ENCODE peak calls at places on chromosomes 3 and 15, in eight cellular contexts. One of them, this sample, is unnamed. For H3K9me3 and H4K20me1, the result is how much of the 10 kb centered on the place peaks cover.

GRCh38 chr15:63908281-63908680 is 74.5 kb upstream of the HERC1 start:
- DNase-seq in neural progenitor cell: no peak
- DNase-seq in astrocyte: no peak
- DNase-seq in MM.1S: no peak
- DNase-seq in IMR-90: no peak
- DNase-seq in hepatocyte: no peak
- DNase-seq in HCT116: no peak
- DNase-seq in mammary epithelial cell: no peak
- DNase-seq in this sample: no peak

GRCh38 chr3:10688548-10689172 is 127.4 kb upstream of the SLC6A11 start:
- DNase-seq in IMR-90: no peak
- DNase-seq in MM.1S: no peak
- DNase-seq in HCT116: no peak
- DNase-seq in hepatocyte: peak
- DNase-seq in mammary epithelial cell: no peak
- DNase-seq in neural progenitor cell: no peak
- DNase-seq in astrocyte: no peak
- DNase-seq in this sample: no peak

GRCh38 chr3:169575381-169575780 is 88.1 kb downstream of the MECOM start:
- DNase-seq in astrocyte: peak
- DNase-seq in mammary epithelial cell: peak
- DNase-seq in neural progenitor cell: peak
- DNase-seq in hepatocyte: peak
- DNase-seq in MM.1S: no peak
- DNase-seq in IMR-90: peak
- DNase-seq in HCT116: no peak
- DNase-seq in this sample: no peak

GRCh38 chr15:91308209-91308608 is 208.2 kb downstream of the SV2B start:
- DNase-seq in neural progenitor cell: no peak
- DNase-seq in IMR-90: no peak
- DNase-seq in HCT116: no peak
- DNase-seq in mammary epithelial cell: no peak
- DNase-seq in astrocyte: no peak
- DNase-seq in hepatocyte: no peak
- DNase-seq in MM.1S: no peak
- DNase-seq in this sample: no peak

GRCh38 chr3:114827495-114827894 is 319.6 kb downstream of the ZBTB20 start:
- DNase-seq in astrocyte: peak
- DNase-seq in mammary epithelial cell: peak
- DNase-seq in HCT116: peak
- DNase-seq in IMR-90: peak
- DNase-seq in MM.1S: peak
- DNase-seq in hepatocyte: peak
- DNase-seq in neural progenitor cell: peak
- DNase-seq in this sample: peak

GRCh38 chr3:12300137-12300536 is 11.3 kb downstream of the PPARG start:
- DNase-seq in IMR-90: no peak
- DNase-seq in hepatocyte: no peak
- DNase-seq in mammary epithelial cell: peak
- DNase-seq in HCT116: peak
- DNase-seq in neural progenitor cell: no peak
- DNase-seq in MM.1S: no peak
- DNase-seq in astrocyte: no peak
- DNase-seq in this sample: no peak

GRCh38 chr3:129892486-129892856 is 1.0 kb downstream of the TMCC1 start:
- DNase-seq in IMR-90: no peak
- DNase-seq in MM.1S: peak
- DNase-seq in mammary epithelial cell: no peak
- DNase-seq in astrocyte: no peak
- DNase-seq in hepatocyte: no peak
- DNase-seq in neural progenitor cell: no peak
- DNase-seq in HCT116: no peak
- DNase-seq in this sample: no peak

GRCh38 chr3:194395201-194395600 is 3.9 kb downstream of the GP5 start:
- DNase-seq in hepatocyte: peak
- DNase-seq in IMR-90: peak
- DNase-seq in HCT116: no peak
- DNase-seq in MM.1S: no peak
- DNase-seq in mammary epithelial cell: peak
- DNase-seq in astrocyte: no peak
- DNase-seq in neural progenitor cell: no peak
- DNase-seq in this sample: no peak

GRCh38 chr3:165462616-165463334 is 266.6 kb upstream of the SLITRK3 start:
- DNase-seq in astrocyte: peak
- DNase-seq in mammary epithelial cell: no peak
- DNase-seq in HCT116: no peak
- DNase-seq in neural progenitor cell: no peak
- DNase-seq in hepatocyte: no peak
- DNase-seq in IMR-90: no peak
- DNase-seq in MM.1S: no peak
- DNase-seq in this sample: no peak

GRCh38 chr3:126126811-126127431 is 43.0 kb upstream of the SLC41A3 start:
- DNase-seq in hepatocyte: no peak
- DNase-seq in mammary epithelial cell: no peak
- DNase-seq in IMR-90: no peak
- DNase-seq in neural progenitor cell: peak
- DNase-seq in HCT116: no peak
- DNase-seq in MM.1S: no peak
- DNase-seq in astrocyte: no peak
- DNase-seq in this sample: no peak

GRCh38 chr15:75836953-75837321 is 6.3 kb upstream of the UBE2Q2 start:
- DNase-seq in astrocyte: peak
- DNase-seq in MM.1S: peak
- DNase-seq in mammary epithelial cell: peak
- DNase-seq in hepatocyte: no peak
- DNase-seq in IMR-90: peak
- DNase-seq in HCT116: no peak
- DNase-seq in neural progenitor cell: no peak
- DNase-seq in this sample: no peak

GRCh38 chr3:127771746-127772145 is 50.6 kb downstream of the MGLL start:
- DNase-seq in mammary epithelial cell: no peak
- DNase-seq in neural progenitor cell: no peak
- DNase-seq in HCT116: no peak
- DNase-seq in astrocyte: no peak
- DNase-seq in IMR-90: no peak
- DNase-seq in hepatocyte: no peak
- DNase-seq in MM.1S: no peak
- DNase-seq in this sample: no peak

GRCh38 chr15:68537097-68537496 is 41.7 kb upstream of the CORO2B start:
- DNase-seq in hepatocyte: no peak
- DNase-seq in astrocyte: no peak
- DNase-seq in neural progenitor cell: no peak
- DNase-seq in HCT116: no peak
- DNase-seq in mammary epithelial cell: peak
- DNase-seq in IMR-90: no peak
- DNase-seq in MM.1S: no peak
- DNase-seq in this sample: no peak

GRCh38 chr3:138774529-138775253 is 60.0 kb downstream of the PIK3CB start:
- DNase-seq in HCT116: peak
- DNase-seq in mammary epithelial cell: peak
- DNase-seq in astrocyte: peak
- DNase-seq in hepatocyte: peak
- DNase-seq in IMR-90: peak
- DNase-seq in MM.1S: peak
- DNase-seq in neural progenitor cell: no peak
- DNase-seq in this sample: no peak

GRCh38 chr15:71691322-71691699 is 119.0 kb upstream of the NR2E3 start:
- DNase-seq in neural progenitor cell: no peak
- DNase-seq in HCT116: no peak
- DNase-seq in astrocyte: no peak
- DNase-seq in hepatocyte: no peak
- DNase-seq in MM.1S: no peak
- DNase-seq in IMR-90: no peak
- DNase-seq in mammary epithelial cell: no peak
- DNase-seq in this sample: no peak

GRCh38 chr3:88151358-88151757 is 1.6 kb downstream of the C3orf38 start:
- DNase-seq in IMR-90: no peak
- DNase-seq in hepatocyte: no peak
- DNase-seq in neural progenitor cell: no peak
- DNase-seq in mammary epithelial cell: peak
- DNase-seq in MM.1S: no peak
- DNase-seq in astrocyte: peak
- DNase-seq in HCT116: no peak
- DNase-seq in this sample: peak

GRCh38 chr15:87827126-87827525 is 429.4 kb downstream of the NTRK3 start:
- DNase-seq in HCT116: no peak
- DNase-seq in IMR-90: peak
- DNase-seq in MM.1S: no peak
- DNase-seq in hepatocyte: no peak
- DNase-seq in mammary epithelial cell: no peak
- DNase-seq in neural progenitor cell: no peak
- DNase-seq in astrocyte: peak
- DNase-seq in this sample: no peak

GRCh38 chr3:99186016-99186415 is 284.5 kb upstream of the DCBLD2 start:
- DNase-seq in astrocyte: no peak
- DNase-seq in neural progenitor cell: no peak
- DNase-seq in HCT116: no peak
- DNase-seq in mammary epithelial cell: no peak
- DNase-seq in MM.1S: no peak
- DNase-seq in IMR-90: no peak
- DNase-seq in hepatocyte: no peak
- DNase-seq in this sample: no peak

GRCh38 chr15:52551762-52552161 is 17.1 kb downstream of the ARPP19 start:
- DNase-seq in IMR-90: no peak
- DNase-seq in neural progenitor cell: no peak
- DNase-seq in HCT116: no peak
- DNase-seq in astrocyte: no peak
- DNase-seq in hepatocyte: no peak
- DNase-seq in mammary epithelial cell: no peak
- DNase-seq in MM.1S: no peak
- DNase-seq in this sample: no peak

GRCh38 chr15:32861741-32862140 is 143.9 kb downstream of the GREM1 start:
- DNase-seq in IMR-90: peak
- DNase-seq in neural progenitor cell: peak
- DNase-seq in HCT116: no peak
- DNase-seq in astrocyte: peak
- DNase-seq in hepatocyte: peak
- DNase-seq in mammary epithelial cell: peak
- DNase-seq in MM.1S: peak
- DNase-seq in this sample: no peak

DNA sequence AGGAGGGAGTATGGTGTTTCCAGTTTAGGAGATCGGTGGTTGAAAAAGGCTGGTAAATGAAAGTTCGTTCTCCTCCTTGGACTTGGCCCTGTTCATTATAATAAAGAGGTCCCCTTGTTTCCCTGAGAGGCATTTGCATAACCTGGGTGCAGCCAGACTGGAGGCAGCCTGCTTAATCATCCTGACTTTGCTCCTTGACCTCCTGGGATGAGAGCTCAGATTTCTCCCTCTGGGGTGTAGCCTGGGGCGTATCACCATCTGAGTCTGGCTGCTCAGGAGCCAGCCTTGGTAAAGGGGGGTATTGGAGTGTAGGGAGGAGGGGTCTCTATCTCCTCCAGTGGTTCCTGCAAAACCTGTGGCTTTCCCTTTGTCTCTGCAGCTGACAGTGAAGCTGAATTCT is 21.3 kb upstream of the ACAD9 start:
- DNase-seq in HCT116: no peak
- DNase-seq in hepatocyte: no peak
- DNase-seq in MM.1S: no peak
- DNase-seq in astrocyte: no peak
- DNase-seq in mammary epithelial cell: no peak
- DNase-seq in neural progenitor cell: no peak
- DNase-seq in IMR-90: no peak
- DNase-seq in this sample: no peak
- H3K9me3 ChIP-seq in HCT116: under half
- H3K9me3 ChIP-seq in hepatocyte: under half
- H3K9me3 ChIP-seq in MM.1S: under half
- H3K9me3 ChIP-seq in astrocyte: under half
- H3K9me3 ChIP-seq in mammary epithelial cell: under half
- H3K9me3 ChIP-seq in neural progenitor cell: under half
- H3K9me3 ChIP-seq in IMR-90: under half
- H3K9me3 ChIP-seq in this sample: under half

GRCh38 chr3:57170946-57171345 is 5.8 kb upstream of the IL17RD start:
- DNase-seq in IMR-90: no peak
- DNase-seq in mammary epithelial cell: no peak
- DNase-seq in neural progenitor cell: no peak
- DNase-seq in hepatocyte: no peak
- DNase-seq in MM.1S: no peak
- DNase-seq in HCT116: no peak
- DNase-seq in astrocyte: no peak
- DNase-seq in this sample: no peak
- H2AFZ ChIP-seq in IMR-90: no peak
- H2AFZ ChIP-seq in mammary epithelial cell: no peak
- H2AFZ ChIP-seq in neural progenitor cell: no peak
- H2AFZ ChIP-seq in hepatocyte: no peak
- H2AFZ ChIP-seq in MM.1S: no peak
- H2AFZ ChIP-seq in HCT116: peak
- H2AFZ ChIP-seq in astrocyte: no peak
- H2AFZ ChIP-seq in this sample: no peak

DNA sequence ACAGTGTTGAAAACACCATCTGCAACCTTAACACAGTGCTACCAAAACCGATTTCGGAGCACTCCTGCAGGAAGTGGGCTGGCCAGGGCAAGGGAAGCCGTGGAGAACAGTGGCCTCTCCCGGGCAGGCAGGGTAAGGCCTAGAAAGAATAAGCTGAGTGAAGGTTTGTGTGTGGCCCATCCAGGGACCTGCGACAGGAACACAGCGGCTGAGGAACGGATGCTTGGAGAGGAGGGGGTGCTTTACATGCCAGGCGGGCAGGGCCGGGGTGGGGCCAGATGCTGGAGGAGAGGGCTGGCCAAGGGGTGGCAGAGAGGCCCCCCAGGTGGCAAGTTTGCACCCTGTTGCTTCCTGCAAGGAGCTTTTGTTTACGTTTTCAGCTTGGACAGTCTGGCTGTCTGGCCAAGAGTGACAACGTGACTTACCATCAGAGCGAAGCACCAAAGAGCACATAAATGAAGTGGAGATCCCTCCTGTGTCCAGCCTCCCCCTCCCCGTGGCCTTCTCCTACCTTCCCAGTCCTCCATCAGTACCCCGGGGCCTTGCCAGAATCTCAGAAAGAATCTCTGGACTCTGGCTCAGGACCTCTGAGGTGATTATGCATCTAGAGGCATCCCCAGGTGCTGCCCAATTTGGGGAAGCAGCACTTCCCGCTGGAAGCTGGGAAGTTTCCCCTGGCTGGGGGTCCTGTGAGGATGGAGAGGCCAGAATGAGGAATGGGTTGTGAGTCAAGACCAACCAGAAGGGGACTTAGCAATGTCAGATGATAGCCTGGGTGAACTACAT is 156.4 kb downstream of the PGPEP1L start:
- DNase-seq in hepatocyte: peak
- DNase-seq in astrocyte: no peak
- DNase-seq in HCT116: peak
- DNase-seq in IMR-90: peak
- DNase-seq in neural progenitor cell: peak
- DNase-seq in MM.1S: peak
- DNase-seq in mammary epithelial cell: peak
- DNase-seq in this sample: peak
- H4K20me1 ChIP-seq in hepatocyte: under half
- H4K20me1 ChIP-seq in astrocyte: half or more
- H4K20me1 ChIP-seq in HCT116: under half
- H4K20me1 ChIP-seq in IMR-90: under half
- H4K20me1 ChIP-seq in neural progenitor cell: half or more
- H4K20me1 ChIP-seq in MM.1S: under half
- H4K20me1 ChIP-seq in mammary epithelial cell: under half
- H4K20me1 ChIP-seq in this sample: under half

DNA sequence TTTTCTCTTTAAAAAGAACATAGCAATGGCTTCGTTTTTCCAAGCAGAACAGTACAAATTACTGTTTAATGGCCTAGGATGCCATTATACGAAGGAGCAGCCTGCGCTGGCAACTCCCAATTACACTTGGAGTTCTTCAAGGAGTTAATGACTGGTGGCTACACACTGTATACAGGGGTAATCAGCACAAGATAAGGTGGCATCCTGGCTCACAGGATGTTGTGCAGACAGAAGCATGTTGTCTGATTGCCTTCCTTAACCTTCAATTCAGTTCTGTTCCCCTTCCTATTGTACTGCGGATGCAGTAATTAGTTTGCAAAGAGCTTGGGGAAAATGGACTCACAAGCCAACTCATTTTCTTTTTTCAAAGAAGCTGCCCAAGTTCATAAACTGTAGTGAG is 250.6 kb upstream of the ROBO2 start:
- DNase-seq in astrocyte: no peak
- DNase-seq in neural progenitor cell: no peak
- DNase-seq in hepatocyte: no peak
- DNase-seq in IMR-90: no peak
- DNase-seq in HCT116: no peak
- DNase-seq in MM.1S: no peak
- DNase-seq in mammary epithelial cell: no peak
- DNase-seq in this sample: no peak
- H3K9me3 ChIP-seq in astrocyte: under half
- H3K9me3 ChIP-seq in neural progenitor cell: under half
- H3K9me3 ChIP-seq in hepatocyte: under half
- H3K9me3 ChIP-seq in IMR-90: under half
- H3K9me3 ChIP-seq in HCT116: under half
- H3K9me3 ChIP-seq in MM.1S: under half
- H3K9me3 ChIP-seq in mammary epithelial cell: under half
- H3K9me3 ChIP-seq in this sample: under half

This sample was measured in OCI-LY7.